ENCODE peak calls at places on chromosomes 13 and 19, in eight cellular contexts. Y is CD4-positive, CD25-positive, alpha-beta regulatory T cell; N is naive thymus-derived CD4-positive, alpha-beta T cell; Q is stomach; I is H1; B is A549; V is Peyer's patch; R is endodermal cell. D is an unnamed sample.
A peak's percentile ranks its signal among the peaks of the same experiment; 100 is the strongest.

GRCh38 chr19:17079710-17080440 is 4.3 kb downstream of the MYO9B start:
- DNase-seq in Y (peak; percentile 84), N (no peak), Q (peak; percentile 74), I (no peak), B (peak; percentile 83), V (peak; percentile 87), R (no peak), D (peak; percentile 40)

GRCh38 chr13:24261566-24261965 is 47.8 kb upstream of the C1QTNF9 start:
- DNase-seq in Y (peak; percentile 79), N (peak; percentile 68), Q (no peak), I (no peak), B (no peak), V (no peak), R (peak; percentile 6), D (peak; percentile 26)

GRCh38 chr13:75223981-75224742 is 257.8 kb downstream of the TBC1D4 start:
- DNase-seq in Y (no peak), N (no peak), Q (no peak), I (no peak), B (no peak), V (no peak), R (no peak), D (no peak)

GRCh38 chr13:64529874-64530485 is 2700.2 kb downstream of the PCDH9 start:
- DNase-seq in Y (peak; percentile 0), N (no peak), Q (no peak), I (peak; percentile 52), B (peak; percentile 1), V (no peak), R (peak; percentile 71), D (no peak)

GRCh38 chr13:45132384-45133064 is 12.2 kb downstream of the GTF2F2 start:
- DNase-seq in Y (no peak), N (no peak), Q (no peak), I (no peak), B (no peak), V (no peak), R (no peak), D (no peak)

GRCh38 chr13:99132295-99132835 is 68.3 kb upstream of the UBAC2 start:
- DNase-seq in Y (no peak), N (no peak), Q (no peak), I (no peak), B (no peak), V (no peak), R (no peak), D (no peak)

GRCh38 chr19:36113895-36114762 is 546 bp downstream of the POLR2I start:
- DNase-seq in Y (peak; percentile 7), N (peak; percentile 13), Q (peak; percentile 40), I (peak; percentile 65), B (peak; percentile 63), V (peak; percentile 51), R (peak; percentile 82), D (peak; percentile 8)

GRCh38 chr13:73984949-73985691 is 149.1 kb downstream of the KLF12 start:
- DNase-seq in Y (peak; percentile 42), N (peak; percentile 92), Q (no peak), I (no peak), B (no peak), V (peak; percentile 50), R (peak; percentile 56), D (peak; percentile 69)

GRCh38 chr19:11813801-11814706 is at the start of gene ZNF440:
- DNase-seq in Y (peak; percentile 91), N (peak; percentile 65), Q (peak; percentile 98), I (peak; percentile 97), B (no peak), V (peak; percentile 98), R (peak; percentile 99), D (peak; percentile 67)

GRCh38 chr19:48844472-48844871 is 8.2 kb upstream of the HSD17B14 start:
- DNase-seq in Y (peak; percentile 36), N (no peak), Q (no peak), I (no peak), B (peak; percentile 70), V (no peak), R (peak; percentile 65), D (no peak)

GRCh38 chr13:41310963-41311606 is at the start of gene NAA16:
- DNase-seq in Y (peak; percentile 90), N (peak; percentile 91), Q (peak; percentile 88), I (peak; percentile 98), B (peak; percentile 84), V (peak; percentile 94), R (peak; percentile 96), D (peak; percentile 91)

DNA sequence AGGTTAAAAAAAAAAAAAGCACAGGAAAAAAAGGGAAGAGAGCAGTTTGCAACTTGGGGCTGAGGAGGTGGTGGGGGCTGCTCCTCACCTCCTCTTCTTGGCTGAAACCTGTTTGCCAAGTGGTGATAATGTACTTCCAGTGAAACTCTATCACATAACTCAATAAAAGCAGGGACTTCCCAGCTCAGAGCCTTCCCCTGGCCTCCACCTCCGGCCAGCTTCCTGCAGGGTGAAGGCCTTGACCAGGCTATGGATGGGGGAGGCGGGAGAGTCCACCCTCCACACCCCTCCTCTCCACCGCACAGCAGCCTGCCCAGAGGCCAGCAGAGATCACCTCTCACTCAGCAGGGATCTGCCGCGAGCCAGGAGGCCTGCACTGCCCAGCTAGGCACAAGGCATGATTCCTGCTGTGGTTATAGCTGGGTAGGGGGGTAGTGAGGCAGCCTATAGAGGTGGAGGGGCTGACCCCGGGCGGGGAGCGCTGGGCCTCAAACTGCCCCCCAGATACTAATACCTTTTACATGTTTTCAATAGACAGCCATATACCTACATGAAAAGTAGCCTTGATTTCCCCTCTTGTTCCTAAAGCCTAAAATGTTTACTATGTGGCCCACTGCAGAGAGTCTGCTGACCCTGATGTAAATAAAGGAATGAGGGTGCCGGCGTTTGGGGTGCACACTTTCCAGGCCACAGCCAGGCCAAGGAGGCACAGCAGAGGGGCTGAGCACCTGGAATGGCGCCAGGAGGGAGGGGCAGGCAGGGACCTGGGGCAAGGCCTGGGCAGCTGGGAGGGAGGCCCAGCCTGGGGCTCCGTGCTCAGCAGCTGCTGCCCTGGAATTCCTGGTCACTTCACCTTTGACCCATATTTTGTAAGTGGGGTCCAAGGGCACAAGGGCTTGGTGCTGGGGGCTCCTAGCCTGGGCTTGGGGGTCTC is 10.3 kb downstream of the ZNF787 start:
- DNase-seq in Y (no peak), N (no peak), Q (peak; percentile 73), I (no peak), B (no peak), V (no peak), R (no peak), D (no peak)
- H3K4me1 ChIP-seq in Y (peaks cover 15% of the 10 kb centered on the region), N (no peaks in the 10 kb centered on the region), Q (peaks cover 86% of the 10 kb centered on the region), I (peaks cover 6% of the 10 kb centered on the region), B (peaks cover 18% of the 10 kb centered on the region), V (peaks cover 13% of the 10 kb centered on the region), R (peaks cover 5% of the 10 kb centered on the region), D (peaks cover 5% of the 10 kb centered on the region)

GRCh38 chr13:33353210-33353609 is 67.7 kb upstream of the STARD13 start:
- DNase-seq in Y (no peak), N (no peak), Q (no peak), I (no peak), B (no peak), V (peak; percentile 78), R (no peak), D (no peak)

GRCh38 chr13:33351324-33351723 is 65.8 kb upstream of the STARD13 start:
- DNase-seq in Y (no peak), N (no peak), Q (no peak), I (no peak), B (no peak), V (no peak), R (no peak), D (no peak)

GRCh38 chr13:33352520-33352919 is 67.0 kb upstream of the STARD13 start:
- DNase-seq in Y (no peak), N (no peak), Q (no peak), I (no peak), B (no peak), V (no peak), R (no peak), D (no peak)

GRCh38 chr13:33353646-33354045 is 68.1 kb upstream of the STARD13 start:
- DNase-seq in Y (no peak), N (no peak), Q (no peak), I (no peak), B (no peak), V (no peak), R (no peak), D (no peak)

GRCh38 chr13:33352023-33352422 is 66.5 kb upstream of the STARD13 start:
- DNase-seq in Y (no peak), N (no peak), Q (no peak), I (no peak), B (no peak), V (no peak), R (no peak), D (no peak)
- H3K9me3 ChIP-seq in Y (no peaks in the 10 kb centered on the region), N (no peaks in the 10 kb centered on the region), Q (no peaks in the 10 kb centered on the region), I (no peaks in the 10 kb centered on the region), B (no peaks in the 10 kb centered on the region), V (no peaks in the 10 kb centered on the region), R (no peaks in the 10 kb centered on the region), D (no peaks in the 10 kb centered on the region)

DNA sequence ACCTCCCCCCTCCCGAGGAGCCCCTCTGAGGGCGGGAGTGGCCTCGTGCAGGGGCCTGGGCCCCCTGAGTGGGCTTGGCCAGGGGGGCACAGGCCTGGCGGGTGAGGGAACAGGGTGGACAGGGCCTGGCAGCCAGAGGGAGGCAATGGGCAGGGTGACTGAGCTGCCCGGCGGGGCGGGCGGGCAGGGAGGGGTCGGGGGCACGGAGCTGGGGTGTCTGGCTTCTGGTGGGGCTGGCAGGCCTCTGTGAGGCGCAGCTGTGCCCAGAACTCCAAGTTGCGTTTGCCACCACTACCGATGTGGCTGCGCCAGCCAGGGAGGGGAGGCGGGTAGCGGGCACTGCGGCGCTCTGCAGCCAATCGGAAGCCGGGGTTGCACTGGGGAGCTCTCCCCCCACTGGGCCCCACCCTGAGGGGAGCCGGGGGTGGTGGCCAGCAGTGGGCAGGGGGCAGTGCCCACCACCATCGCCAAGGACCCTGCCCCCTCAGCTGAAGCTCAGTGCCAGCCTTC is 7.2 kb downstream of the NFIX start:
- DNase-seq in Y (no peak), N (no peak), Q (peak; percentile 73), I (no peak), B (no peak), V (no peak), R (no peak), D (no peak)
- H3K4me1 ChIP-seq in Y (no peaks in the 10 kb centered on the region), N (no peaks in the 10 kb centered on the region), Q (peaks cover 86% of the 10 kb centered on the region), I (no peaks in the 10 kb centered on the region), B (no peaks in the 10 kb centered on the region), V (no peaks in the 10 kb centered on the region), R (no peaks in the 10 kb centered on the region), D (no peaks in the 10 kb centered on the region)

GRCh38 chr19:52095172-52096014 is at the start of gene ZNF841:
- DNase-seq in Y (peak; percentile 89), N (peak; percentile 64), Q (peak; percentile 93), I (peak; percentile 99), B (peak; percentile 37), V (peak; percentile 96), R (peak; percentile 99), D (peak; percentile 77)
- H3K9me3 ChIP-seq in Y (peaks cover 53% of the 10 kb centered on the region), N (peaks cover 11% of the 10 kb centered on the region), Q (peaks cover 61% of the 10 kb centered on the region), I (peaks cover 15% of the 10 kb centered on the region), B (peaks cover 87% of the 10 kb centered on the region), V (no peaks in the 10 kb centered on the region), R (peaks cover 78% of the 10 kb centered on the region), D (peaks cover 11% of the 10 kb centered on the region)

D was measured in effector memory CD4-positive, alpha-beta T cell.